ENCODE peak calls at places on chromosome 21, in four cellular contexts. Z is H1, Q is GM12878, C is HepG2. K is an unnamed sample.

GRCh38 chr21:33761104-33762036 is 119.1 kb downstream of the ITSN1 start:
- DNase-seq in Q (no peak), C (peak; percentile 73), Z (no peak), K (peak; percentile 25)

GRCh38 chr21:26776320-26777021 is 68.7 kb downstream of the ADAMTS1 start:
- DNase-seq in C (no peak), Q (no peak), Z (no peak), K (no peak)

GRCh38 chr21:46269466-46269865 is 15.9 kb downstream of the MCM3AP start:
- DNase-seq in Q (no peak), C (no peak), Z (no peak), K (no peak)

GRCh38 chr21:14895792-14896191 is 169.0 kb downstream of the NRIP1 start:
- DNase-seq in C (no peak), Q (no peak), Z (no peak), K (no peak)

GRCh38 chr21:29343517-29343916 is 44.8 kb downstream of the BACH1 start:
- DNase-seq in Q (no peak), Z (no peak), C (no peak), K (no peak)

GRCh38 chr21:33039542-33039941 is 13.8 kb downstream of the OLIG2 start:
- DNase-seq in C (no peak), Q (no peak), Z (no peak), K (no peak)

GRCh38 chr21:36028127-36029069 is 31.9 kb downstream of the SETD4 start:
- DNase-seq in Q (peak; percentile 23), C (peak; percentile 47), Z (peak; percentile 85), K (peak; percentile 87)

GRCh38 chr21:14453339-14453738 is 70.4 kb upstream of the HSPA13 start:
- DNase-seq in Z (no peak), Q (peak; percentile 96), C (no peak), K (no peak)

GRCh38 chr21:26124896-26125295 is 45.7 kb downstream of the APP start:
- DNase-seq in Q (no peak), Z (no peak), C (no peak), K (no peak)

GRCh38 chr21:14711287-14711686 is 165.2 kb upstream of the SAMSN1 start:
- DNase-seq in Z (no peak), Q (no peak), C (no peak), K (no peak)

GRCh38 chr21:46109251-46110221 is 11.6 kb downstream of the COL6A2 start:
- DNase-seq in Z (no peak), C (no peak), Q (no peak), K (no peak)

GRCh38 chr21:39041815-39042214 is 141.4 kb downstream of the PSMG1 start:
- DNase-seq in Q (no peak), C (no peak), Z (no peak), K (no peak)

GRCh38 chr21:45592208-45592619 is 50.0 kb upstream of the SLC19A1 start:
- DNase-seq in Z (no peak), C (no peak), Q (peak; percentile 73), K (no peak)

GRCh38 chr21:16427587-16428087 is 697.9 kb downstream of the USP25 start:
- DNase-seq in Z (no peak), Q (no peak), C (no peak), K (no peak)

GRCh38 chr21:19853709-19854575 is 1144.3 kb upstream of the NCAM2 start:
- DNase-seq in C (no peak), Z (no peak), Q (no peak), K (no peak)

GRCh38 chr21:39073063-39073462 is 110.2 kb downstream of the PSMG1 start:
- DNase-seq in Z (no peak), C (no peak), Q (no peak), K (no peak)

GRCh38 chr21:40278345-40278744 is 411.1 kb downstream of the PCP4 start:
- DNase-seq in Z (no peak), Q (no peak), C (no peak), K (no peak)

GRCh38 chr21:33543505-33544129 is 779 bp downstream of the SON start:
- DNase-seq in C (no peak), Q (no peak), Z (no peak), K (no peak)

GRCh38 chr21:41168391-41169257 is 664 bp downstream of the BACE2 start:
- DNase-seq in Z (peak; percentile 63), Q (no peak), C (no peak), K (no peak)

GRCh38 chr21:38929652-38930051 is 123.9 kb downstream of the ETS2 start:
- DNase-seq in Z (no peak), Q (no peak), C (no peak), K (no peak)

GRCh38 chr21:38733973-38734546 is 71.7 kb upstream of the ETS2 start:
- DNase-seq in C (peak; percentile 61), Q (peak; percentile 12), Z (peak; percentile 100), K (peak; percentile 76)

GRCh38 chr21:32382108-32382601 is 10.7 kb downstream of the URB1 start:
- DNase-seq in C (no peak), Q (no peak), Z (no peak), K (no peak)

GRCh38 chr21:26587621-26588260 is 14.7 kb upstream of the CYYR1 start:
- DNase-seq in Q (no peak), Z (no peak), C (no peak), K (no peak)

GRCh38 chr21:36698160-36699025 is 522 bp upstream of the SIM2 start:
- DNase-seq in C (no peak), Z (peak; percentile 81), Q (no peak), K (no peak)

GRCh38 chr21:46003575-46004007 is 22.0 kb downstream of the COL6A1 start:
- DNase-seq in Z (peak; percentile 39), Q (no peak), C (no peak), K (no peak)

DNA sequence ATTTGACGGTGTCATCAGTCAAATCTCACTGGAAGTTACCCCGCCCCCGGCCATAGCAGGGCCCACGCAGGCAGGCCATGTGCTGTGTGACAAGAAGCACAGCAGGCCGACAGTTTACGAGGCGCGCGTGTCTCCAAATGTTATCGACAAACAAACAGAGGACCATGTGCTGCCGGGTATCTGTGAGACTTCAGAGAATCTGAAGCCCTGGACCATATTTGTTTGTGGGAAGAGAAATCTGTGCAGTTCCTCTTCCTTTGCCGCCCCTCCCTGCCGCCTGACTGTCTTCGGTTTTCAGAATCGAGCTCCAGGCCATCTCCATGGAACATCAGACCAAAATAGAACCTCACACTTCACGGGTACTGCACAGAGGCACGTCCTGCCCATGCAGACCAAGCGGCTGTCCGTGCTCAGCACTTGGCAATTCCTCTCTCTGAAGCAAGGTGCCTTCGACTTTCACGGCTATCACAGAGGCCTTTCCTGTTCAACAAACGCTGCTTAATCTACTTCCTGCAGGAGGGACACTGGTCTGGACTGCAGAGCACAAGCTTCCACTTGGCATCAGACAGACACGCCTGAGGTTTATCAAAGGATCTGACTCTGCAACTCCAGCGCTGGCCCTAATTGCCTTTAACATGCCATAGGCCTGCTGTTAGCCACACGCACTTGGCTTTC is 135.7 kb upstream of the KRTAP19-8 start:
- DNase-seq in C (no peak), Z (no peak), Q (no peak), K (no peak)
- TF ChIP-seq YY1 in C (no peak), Z (no peak), Q (no peak), K (no peak)

DNA sequence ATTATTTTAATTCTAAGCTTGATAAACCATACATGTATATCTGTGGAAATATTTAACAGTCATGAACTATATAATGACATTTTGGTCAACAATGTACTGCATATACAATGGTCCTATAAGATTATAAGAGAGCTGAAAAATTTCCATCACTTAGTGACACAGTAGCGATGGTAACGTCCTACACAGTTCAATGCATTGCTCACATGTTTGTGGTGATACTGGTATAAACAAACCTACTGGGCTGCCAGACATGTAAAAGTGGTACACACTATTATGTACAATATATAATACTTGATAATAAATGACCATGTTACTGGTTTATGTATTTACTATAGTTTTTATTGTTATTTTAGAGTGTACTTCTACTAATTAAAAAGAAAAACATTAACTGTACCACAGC is 841.9 kb downstream of the LTN1 start:
- DNase-seq in Q (no peak), C (no peak), Z (no peak), K (no peak)
- TF ChIP-seq SUZ12 in Q (no peak), C (no peak), Z (no peak), K (no peak)

GRCh38 chr21:34844033-34844923 is 175.5 kb downstream of the CLIC6 start:
- DNase-seq in C (no peak), Z (no peak), Q (no peak), K (no peak)

GRCh38 chr21:34846601-34847112 is 177.9 kb downstream of the CLIC6 start:
- DNase-seq in Z (no peak), C (no peak), Q (no peak), K (no peak)

GRCh38 chr21:34844924-34845238 is 176.1 kb downstream of the CLIC6 start:
- DNase-seq in Q (no peak), C (no peak), Z (no peak), K (no peak)

GRCh38 chr21:34846214-34846575 is 177.4 kb downstream of the CLIC6 start:
- DNase-seq in C (no peak), Z (no peak), Q (no peak), K (no peak)

DNA sequence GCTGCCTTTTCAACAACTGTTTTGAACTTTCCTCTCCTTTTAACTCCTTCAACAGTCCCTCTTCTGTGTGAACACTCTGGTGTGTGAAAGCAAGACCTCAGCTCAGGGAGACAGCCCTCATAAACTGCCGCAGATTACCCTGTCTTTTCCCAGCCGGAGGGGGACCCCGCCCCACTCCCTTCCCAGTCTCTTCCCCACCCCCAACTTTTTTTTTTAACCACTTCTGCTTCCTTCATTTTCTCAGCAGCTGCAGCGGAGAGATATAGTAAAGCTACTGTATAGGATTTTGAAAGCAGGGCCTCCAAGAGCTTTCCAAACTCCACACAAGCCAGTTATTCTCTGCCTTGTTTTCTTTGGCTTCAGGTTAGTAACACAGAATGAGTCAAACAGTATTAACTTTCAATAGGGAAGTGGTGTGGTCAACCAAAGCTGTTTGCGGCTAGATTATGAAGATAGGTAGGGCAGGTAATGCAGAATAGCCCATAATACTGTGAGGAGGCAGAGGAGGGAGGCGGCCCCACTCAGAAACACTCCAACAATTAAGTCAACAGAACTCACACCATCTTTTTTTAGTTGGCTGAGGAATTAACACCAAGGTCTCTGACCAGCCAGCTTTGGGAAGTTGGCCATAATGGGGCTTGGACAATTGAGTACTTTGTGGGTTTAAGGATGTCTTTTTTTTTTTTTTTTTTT is 176.9 kb downstream of the CLIC6 start:
- DNase-seq in Z (no peak), C (no peak), Q (peak; percentile 60), K (no peak)
- H3K9me3 ChIP-seq in Z (no peaks in the 10 kb centered on the region), C (no peaks in the 10 kb centered on the region), Q (no peaks in the 10 kb centered on the region), K (no peaks in the 10 kb centered on the region)

DNA sequence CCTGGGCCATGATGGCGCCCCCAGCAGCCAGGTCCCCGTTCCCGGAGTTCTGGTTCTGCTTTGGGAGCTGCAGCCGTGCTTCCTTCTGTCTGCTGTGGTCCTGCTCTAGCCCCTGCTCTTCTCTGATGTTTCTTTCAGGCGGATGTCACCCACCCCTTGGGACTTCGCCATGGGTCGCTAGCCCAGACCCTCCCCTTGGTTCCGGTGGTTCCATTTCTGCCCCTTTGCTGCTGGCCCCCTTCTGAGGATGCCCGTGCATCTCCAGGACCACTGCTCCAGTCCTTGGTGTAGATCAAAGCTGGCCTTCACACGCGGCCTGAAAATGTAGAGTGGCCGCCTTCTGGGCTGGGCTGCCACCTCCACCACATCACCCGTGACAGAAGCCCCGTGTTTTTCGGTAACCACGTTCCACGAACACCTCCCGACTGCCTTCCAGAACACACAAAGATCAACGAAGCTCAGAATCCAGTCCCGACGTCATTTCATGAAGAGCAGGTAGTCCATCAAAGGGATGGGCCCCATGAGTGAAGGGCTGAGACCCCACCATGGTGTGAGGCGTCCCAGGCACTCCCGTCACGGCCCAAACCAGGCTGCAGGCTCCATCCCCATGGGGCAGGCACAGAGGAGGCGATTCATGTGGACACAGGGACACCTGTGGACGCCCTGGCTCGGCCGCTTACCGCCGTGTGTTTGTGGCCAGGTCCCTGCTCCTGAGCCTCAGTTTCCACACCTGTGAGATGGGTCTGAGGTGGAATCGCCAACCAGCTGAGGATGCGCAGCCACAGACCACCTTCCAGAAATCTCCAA is 24.4 kb downstream of the KRTAP10-1 start:
- DNase-seq in Z (no peak), C (no peak), Q (no peak), K (no peak)
- TF ChIP-seq YY1 in Z (no peak), C (no peak), Q (no peak), K (no peak)

GRCh38 chr21:42227909-42228708 is 9.2 kb downstream of the ABCG1 start:
- DNase-seq in Q (peak; percentile 85), Z (no peak), C (peak; percentile 39), K (peak; percentile 66)
- TF ChIP-seq SUZ12 in Q (no peak), Z (no peak), C (no peak), K (no peak)